ENCODE peak calls at places on chromosomes 3 and 15, in nine cellular contexts. V is OCI-LY7, M is Panc1, A is astrocyte of the cerebellum, S is ovary, P is spleen, N is fibroblast of lung, J is GM20000, L is tibial artery. E is an unnamed sample.

GRCh38 chr15:66922608-66923007 is 142.8 kb upstream of the SMAD3 start:
- DNase-seq in V (no peak), M (no peak), A (no peak), S (no peak), P (no peak), N (no peak), J (no peak), L (peak; percentile 13), E (no peak)

GRCh38 chr15:55915876-55916567 is 77.4 kb downstream of the NEDD4 start:
- DNase-seq in V (no peak), M (no peak), A (no peak), S (no peak), P (no peak), N (peak; percentile 37), J (no peak), L (no peak), E (no peak)

GRCh38 chr15:42832577-42832976 is 88.0 kb downstream of the TTBK2 start:
- DNase-seq in V (no peak), M (no peak), A (peak; percentile 38), S (no peak), P (no peak), N (peak; percentile 65), J (no peak), L (no peak), E (no peak)

GRCh38 chr3:105835606-105836005 is 33.2 kb downstream of the CBLB start:
- DNase-seq in V (no peak), M (no peak), A (no peak), S (no peak), P (no peak), N (no peak), J (no peak), L (no peak), E (no peak)

GRCh38 chr15:95259513-95259912 is 1028.2 kb downstream of the MCTP2 start:
- DNase-seq in V (peak; percentile 34), M (peak; percentile 50), A (peak; percentile 81), S (peak; percentile 74), P (no peak), N (peak; percentile 90), J (peak; percentile 38), L (peak; percentile 83), E (no peak)

GRCh38 chr3:17181413-17181907 is 296.7 kb downstream of the PLCL2 start:
- DNase-seq in V (no peak), M (no peak), A (no peak), S (no peak), P (no peak), N (no peak), J (no peak), L (no peak), E (no peak)

GRCh38 chr3:11140054-11140712 is 14.1 kb upstream of the HRH1 start:
- DNase-seq in V (peak; percentile 57), M (no peak), A (no peak), S (no peak), P (peak; percentile 89), N (peak; percentile 79), J (peak; percentile 67), L (peak; percentile 67), E (no peak)

GRCh38 chr15:68258684-68259083 is 18.9 kb upstream of the FEM1B start:
- DNase-seq in V (no peak), M (no peak), A (no peak), S (no peak), P (no peak), N (no peak), J (no peak), L (peak; percentile 72), E (no peak)

GRCh38 chr3:89114841-89115223 is 7.4 kb downstream of the EPHA3 start:
- DNase-seq in V (no peak), M (no peak), A (no peak), S (no peak), P (no peak), N (no peak), J (no peak), L (no peak), E (no peak)

GRCh38 chr3:144770813-144771400 is 799.3 kb downstream of the DIPK2A start:
- DNase-seq in V (no peak), M (no peak), A (peak; percentile 27), S (no peak), P (no peak), N (peak; percentile 80), J (no peak), L (no peak), E (no peak)

GRCh38 chr3:17158941-17159682 is 274.4 kb downstream of the PLCL2 start:
- DNase-seq in V (no peak), M (no peak), A (peak; percentile 12), S (no peak), P (no peak), N (no peak), J (no peak), L (no peak), E (no peak)

GRCh38 chr15:69319384-69320375 is 21.0 kb downstream of the PAQR5 start:
- DNase-seq in V (no peak), M (no peak), A (no peak), S (no peak), P (no peak), N (no peak), J (no peak), L (no peak), E (no peak)

GRCh38 chr15:52094811-52095584 is 17.6 kb downstream of the BCL2L10 start:
- DNase-seq in V (no peak), M (no peak), A (no peak), S (no peak), P (no peak), N (no peak), J (no peak), L (no peak), E (no peak)

GRCh38 chr15:81336568-81336967 is 12.6 kb upstream of the STARD5 start:
- DNase-seq in V (peak; percentile 69), M (no peak), A (no peak), S (no peak), P (no peak), N (peak; percentile 58), J (peak; percentile 50), L (no peak), E (no peak)

GRCh38 chr3:16132190-16132589 is 42.3 kb upstream of the GALNT15 start:
- DNase-seq in V (no peak), M (no peak), A (no peak), S (no peak), P (no peak), N (no peak), J (no peak), L (no peak), E (no peak)

GRCh38 chr3:16127257-16127656 is 47.2 kb upstream of the GALNT15 start:
- DNase-seq in V (no peak), M (no peak), A (no peak), S (no peak), P (no peak), N (no peak), J (no peak), L (no peak), E (no peak)

GRCh38 chr3:16132926-16133325 is 41.6 kb upstream of the GALNT15 start:
- DNase-seq in V (no peak), M (no peak), A (no peak), S (no peak), P (no peak), N (peak; percentile 91), J (no peak), L (no peak), E (no peak)

GRCh38 chr3:16126634-16127033 is 47.8 kb upstream of the GALNT15 start:
- DNase-seq in V (no peak), M (no peak), A (no peak), S (no peak), P (no peak), N (no peak), J (no peak), L (no peak), E (no peak)

DNA sequence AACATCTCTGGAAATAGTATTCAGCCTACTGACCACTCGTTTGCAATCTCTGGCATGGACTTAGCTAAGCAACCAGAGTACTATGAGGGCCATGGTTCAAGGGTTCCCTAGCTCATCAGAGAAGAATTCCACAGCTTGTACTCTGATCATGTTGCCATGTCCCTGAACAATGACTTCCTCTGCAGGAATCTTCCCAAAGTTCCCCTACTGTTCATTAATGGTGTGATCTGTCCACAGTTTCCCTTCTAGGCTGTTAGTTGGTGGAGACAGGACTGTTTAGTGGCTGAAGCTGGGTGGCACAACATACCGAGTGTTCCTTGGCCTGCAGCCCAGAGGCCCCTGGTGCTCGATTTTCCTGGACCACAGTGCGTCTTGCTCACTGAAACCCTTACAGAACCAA is 44.4 kb upstream of the GALNT15 start:
- DNase-seq in V (no peak), M (no peak), A (peak; percentile 76), S (no peak), P (no peak), N (peak; percentile 87), J (no peak), L (peak; percentile 82), E (no peak)
- TF ChIP-seq CTCF in V (no peak), M (no peak), A (no peak), S (no peak), P (no peak), N (no peak), J (no peak), L (no peak), E (no peak)

DNA sequence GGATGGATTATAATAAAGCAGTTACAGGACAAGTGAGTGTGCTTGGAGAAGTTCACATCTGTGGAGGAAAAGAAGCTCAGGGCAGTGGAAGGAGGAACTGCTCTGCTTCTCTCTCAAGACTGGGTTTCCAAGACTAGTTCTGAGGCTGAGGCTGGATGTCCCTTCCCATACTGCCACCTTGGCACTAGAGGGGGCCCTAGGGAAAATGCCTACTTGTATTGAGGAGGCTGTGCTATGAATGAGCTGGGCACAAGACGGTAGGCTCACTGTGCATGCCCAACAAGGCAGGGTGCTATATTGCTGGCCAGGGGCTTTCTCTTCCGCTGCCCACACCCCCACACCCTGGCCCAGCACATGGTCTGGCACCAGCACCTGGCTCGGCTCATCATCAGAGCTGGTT is 65.2 kb downstream of the SLCO2A1 start:
- DNase-seq in V (no peak), M (no peak), A (no peak), S (no peak), P (peak; percentile 40), N (no peak), J (no peak), L (no peak), E (no peak)
- TF ChIP-seq CTCF in V (peak; percentile 35), M (no peak), A (no peak), S (no peak), P (no peak), N (peak; percentile 16), J (no peak), L (no peak), E (peak; percentile 7)

DNA sequence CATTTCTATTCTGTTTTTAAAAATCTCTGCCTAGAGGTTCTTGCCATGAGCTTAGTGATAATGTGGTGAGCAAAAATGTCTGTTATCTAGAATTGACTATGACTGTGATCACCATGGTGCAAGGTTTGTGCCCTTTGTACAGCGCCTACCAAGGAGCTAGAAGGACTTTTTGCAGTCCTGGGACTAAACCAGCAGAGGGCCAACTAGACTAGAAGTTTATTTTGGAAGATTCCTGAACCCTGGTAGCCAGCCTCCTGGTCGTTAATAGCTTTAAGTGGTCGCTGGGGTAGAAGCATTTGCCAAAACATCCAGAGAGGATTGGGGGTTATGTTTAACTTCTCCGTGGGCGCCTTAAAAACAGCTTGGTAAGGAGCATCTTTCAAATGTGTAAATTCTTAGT is 7.8 kb downstream of the SCG5 start:
- DNase-seq in V (no peak), M (no peak), A (no peak), S (no peak), P (no peak), N (peak; percentile 49), J (no peak), L (no peak), E (no peak)
- TF ChIP-seq CTCF in V (peak; percentile 52), M (peak; percentile 62), A (peak; percentile 68), S (no peak), P (no peak), N (peak; percentile 62), J (no peak), L (no peak), E (no peak)

GRCh38 chr3:167032267-167032876 is 347.7 kb downstream of the ZBBX start:
- DNase-seq in V (peak; percentile 26), M (peak; percentile 12), A (peak; percentile 64), S (no peak), P (no peak), N (peak; percentile 79), J (peak; percentile 14), L (no peak), E (no peak)
- TF ChIP-seq CTCF in V (peak; percentile 70), M (peak; percentile 44), A (peak; percentile 59), S (no peak), P (no peak), N (peak; percentile 60), J (no peak), L (peak; percentile 42), E (peak; percentile 79)